ENCODE peak calls at places on chromosome 13, in five cellular contexts. M is Calu3, A is AG09309, K is A673, J is fibroblast of mammary gland. V is an unnamed sample.

GRCh38 chr13:33262554-33262953 is 23.0 kb downstream of the STARD13 start:
- DNase-seq in M (no peak), A (no peak), K (no peak), J (no peak), V (no peak)

GRCh38 chr13:20882206-20882605 is 20.3 kb downstream of the XPO4 start:
- DNase-seq in M (no peak), A (no peak), K (no peak), J (peak; percentile 36), V (no peak)

GRCh38 chr13:80458546-80458945 is 117.6 kb upstream of the SPRY2 start:
- DNase-seq in M (no peak), A (no peak), K (peak; percentile 46), J (peak; percentile 80), V (no peak)

GRCh38 chr13:75258159-75258782 is 223.7 kb downstream of the TBC1D4 start:
- DNase-seq in M (no peak), A (no peak), K (peak; percentile 55), J (peak; percentile 65), V (peak; percentile 70)

GRCh38 chr13:104414181-104414580 is 1348.0 kb upstream of the SLC10A2 start:
- DNase-seq in M (no peak), A (no peak), K (no peak), J (no peak), V (no peak)

GRCh38 chr13:84925443-84925842 is 873.8 kb downstream of the SLITRK6 start:
- DNase-seq in M (no peak), A (no peak), K (no peak), J (no peak), V (peak; percentile 6)

GRCh38 chr13:113649212-113649611 is 8.8 kb downstream of the ATP4B start:
- DNase-seq in M (no peak), A (no peak), K (no peak), J (no peak), V (no peak)

GRCh38 chr13:75666646-75667351 is 30.7 kb downstream of the LMO7 start:
- DNase-seq in M (no peak), A (no peak), K (no peak), J (peak; percentile 51), V (peak; percentile 50)

GRCh38 chr13:30129411-30129810 is 177.9 kb downstream of the KATNAL1 start:
- DNase-seq in M (no peak), A (no peak), K (no peak), J (no peak), V (no peak)

GRCh38 chr13:103157034-103157433 is 90.8 kb upstream of the SLC10A2 start:
- DNase-seq in M (no peak), A (no peak), K (no peak), J (no peak), V (peak; percentile 88)

GRCh38 chr13:36418022-36418805 is 14.1 kb upstream of the CCNA1 start:
- DNase-seq in M (peak; percentile 17), A (no peak), K (peak; percentile 80), J (peak; percentile 77), V (peak; percentile 30)

GRCh38 chr13:59250276-59250990 is 913.3 kb downstream of the DIAPH3 start:
- DNase-seq in M (no peak), A (no peak), K (no peak), J (no peak), V (no peak)

GRCh38 chr13:99829156-99829555 is 142.4 kb downstream of the ZIC5 start:
- DNase-seq in M (no peak), A (no peak), K (no peak), J (no peak), V (no peak)

GRCh38 chr13:48158915-48159314 is 64.0 kb upstream of the MED4 start:
- DNase-seq in M (peak; percentile 18), A (no peak), K (no peak), J (no peak), V (no peak)

GRCh38 chr13:84910423-84910822 is 888.8 kb downstream of the SLITRK6 start:
- DNase-seq in M (no peak), A (no peak), K (no peak), J (no peak), V (no peak)

GRCh38 chr13:44084146-44084545 is 204.4 kb downstream of the LACC1 start:
- DNase-seq in M (no peak), A (no peak), K (no peak), J (no peak), V (no peak)

GRCh38 chr13:113357529-113357928 is 6.4 kb downstream of the GRTP1 start:
- DNase-seq in M (no peak), A (peak; percentile 16), K (no peak), J (peak; percentile 72), V (no peak)

GRCh38 chr13:111322001-111322915 is 1.8 kb downstream of the TEX29 start:
- DNase-seq in M (no peak), A (no peak), K (no peak), J (no peak), V (no peak)

GRCh38 chr13:60229708-60230272 is 66.1 kb upstream of the DIAPH3 start:
- DNase-seq in M (no peak), A (no peak), K (peak; percentile 71), J (no peak), V (no peak)

GRCh38 chr13:114132419-114133121 is at the start of gene RASA3:
- DNase-seq in M (peak; percentile 27), A (no peak), K (peak; percentile 82), J (peak; percentile 68), V (peak; percentile 71)

GRCh38 chr13:20609145-20609544 is 42.2 kb downstream of the IFT88 start:
- DNase-seq in M (no peak), A (peak; percentile 41), K (no peak), J (peak; percentile 89), V (peak; percentile 68)

GRCh38 chr13:102293723-102294122 is 108.1 kb downstream of the FGF14 start:
- DNase-seq in M (no peak), A (no peak), K (no peak), J (no peak), V (no peak)

GRCh38 chr13:30818323-30818960 is 83.1 kb downstream of the ALOX5AP start:
- DNase-seq in M (no peak), A (peak; percentile 93), K (no peak), J (peak; percentile 96), V (peak; percentile 68)

GRCh38 chr13:79936368-79937136 is 404.4 kb downstream of the SPRY2 start:
- DNase-seq in M (peak; percentile 23), A (peak; percentile 100), K (peak; percentile 92), J (peak; percentile 99), V (peak; percentile 93)

GRCh38 chr13:48096670-48097069 is 1.8 kb upstream of the MED4 start:
- DNase-seq in M (no peak), A (no peak), K (no peak), J (no peak), V (no peak)

GRCh38 chr13:111552891-111553637 is 232.6 kb downstream of the TEX29 start:
- DNase-seq in M (no peak), A (no peak), K (no peak), J (no peak), V (no peak)

GRCh38 chr13:70960841-70961443 is 852.7 kb upstream of the KLHL1 start:
- DNase-seq in M (no peak), A (no peak), K (peak; percentile 44), J (peak; percentile 28), V (peak; percentile 47)

GRCh38 chr13:70964124-70964523 is 855.9 kb upstream of the KLHL1 start:
- DNase-seq in M (peak; percentile 1), A (no peak), K (peak; percentile 13), J (no peak), V (peak; percentile 28)

DNA sequence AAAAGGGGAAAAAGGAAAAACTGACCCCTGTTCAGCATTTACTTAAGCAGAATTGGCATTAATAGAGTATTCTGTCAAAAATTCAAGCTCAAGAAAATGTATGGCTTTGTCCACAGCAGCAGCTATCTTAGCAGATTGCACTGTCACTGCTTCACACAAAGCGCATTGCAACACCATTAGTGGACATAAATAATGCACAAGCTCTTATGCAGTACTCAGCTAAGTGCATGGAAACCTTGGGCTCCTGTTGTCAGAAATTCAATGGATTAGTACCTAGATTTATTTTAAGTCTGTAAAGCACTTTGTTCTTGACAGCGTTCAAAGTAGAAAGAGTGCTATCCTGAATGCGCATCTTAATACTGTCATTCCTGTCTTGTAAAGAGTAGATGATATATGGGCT is 851.1 kb upstream of the KLHL1 start:
- DNase-seq in M (no peak), A (no peak), K (no peak), J (no peak), V (no peak)
- TF ChIP-seq CTCF in M (no peak), A (no peak), K (no peak), J (no peak), V (no peak)

DNA sequence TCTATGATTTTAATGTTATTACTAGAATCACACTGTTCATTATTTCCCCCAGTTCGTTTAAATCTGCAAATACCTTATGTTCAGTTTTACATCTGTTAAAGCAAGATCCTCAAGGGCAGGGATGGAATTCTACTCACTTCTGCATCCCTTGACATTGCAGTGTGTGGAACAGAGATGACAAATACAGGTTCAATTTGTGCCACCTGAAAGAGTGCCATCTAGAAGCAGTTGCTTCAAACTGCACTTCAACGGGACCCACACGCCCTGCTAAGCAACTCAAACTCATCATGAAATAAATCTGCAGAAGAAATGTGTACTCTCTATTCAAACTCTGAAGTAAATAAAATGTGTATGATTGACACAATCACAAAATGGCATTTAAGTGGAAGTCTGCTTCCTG is 44.5 kb downstream of the RUBCNL start:
- DNase-seq in M (no peak), A (no peak), K (no peak), J (no peak), V (no peak)
- TF ChIP-seq CTCF in M (no peak), A (no peak), K (peak; percentile 28), J (no peak), V (no peak)

DNA sequence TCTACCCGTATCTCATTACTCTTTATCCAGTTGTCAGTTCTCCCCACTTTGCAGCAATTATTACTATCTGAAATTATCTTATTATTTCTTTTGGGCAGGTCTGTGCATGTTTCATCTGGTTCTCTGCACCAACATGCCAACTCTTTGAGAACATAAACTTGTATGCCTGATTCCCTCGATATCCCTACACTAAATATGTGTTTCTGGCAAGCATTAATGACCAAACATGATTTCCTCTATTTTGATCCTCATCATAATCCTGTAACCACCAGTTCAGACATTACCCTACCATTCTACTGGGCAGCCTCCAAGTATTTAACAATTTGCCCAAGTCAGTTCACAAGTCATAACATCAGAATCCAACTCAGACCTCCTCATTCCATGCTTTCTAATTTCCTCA is 426.1 kb downstream of the FOXO1 start:
- DNase-seq in M (no peak), A (no peak), K (no peak), J (no peak), V (no peak)
- TF ChIP-seq CTCF in M (no peak), A (no peak), K (no peak), J (no peak), V (no peak)

GRCh38 chr13:40231311-40231710 is 435.1 kb downstream of the FOXO1 start:
- DNase-seq in M (no peak), A (no peak), K (no peak), J (peak; percentile 58), V (no peak)

GRCh38 chr13:40228981-40229380 is 437.5 kb downstream of the FOXO1 start:
- DNase-seq in M (no peak), A (no peak), K (no peak), J (peak; percentile 27), V (no peak)

GRCh38 chr13:40228486-40228885 is 438.0 kb downstream of the FOXO1 start:
- DNase-seq in M (no peak), A (no peak), K (peak; percentile 11), J (peak; percentile 45), V (no peak)

GRCh38 chr13:40232321-40232720 is 434.1 kb downstream of the FOXO1 start:
- DNase-seq in M (no peak), A (no peak), K (no peak), J (no peak), V (no peak)

DNA sequence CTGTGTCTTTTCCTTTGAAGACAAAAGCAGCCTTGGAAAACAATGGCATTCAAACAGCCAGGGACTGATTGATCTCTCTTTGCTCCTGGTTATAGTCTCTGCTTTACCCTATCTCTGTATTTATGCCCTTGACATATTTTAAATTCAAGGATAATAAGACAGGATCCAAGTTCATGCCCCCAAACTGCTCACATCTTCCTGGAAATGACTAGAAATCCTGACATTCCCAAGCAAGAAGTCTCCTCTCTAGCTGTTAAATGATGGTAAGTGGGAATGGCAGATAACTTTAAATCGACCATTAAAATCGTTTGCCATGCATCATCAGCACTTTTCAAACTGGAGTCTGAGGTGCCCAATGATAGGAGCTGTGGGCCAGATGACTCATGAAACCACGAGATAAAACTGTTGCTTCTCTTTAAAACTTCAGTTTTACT is 435.6 kb downstream of the FOXO1 start:
- DNase-seq in M (no peak), A (no peak), K (no peak), J (peak; percentile 78), V (peak; percentile 55)
- TF ChIP-seq CTCF in M (no peak), A (no peak), K (no peak), J (no peak), V (no peak)